ENCODE peak calls at places on chromosome 17, in nine cellular contexts. L is stomach, M is tibial nerve, O is SK-N-SH, S is GM12878, B is HepG2, Q is ovary, H is upper lobe of left lung, J is transverse colon. I is an unnamed sample.
A peak's percentile ranks its signal among the peaks of the same experiment; 100 is the strongest.

GRCh38 chr17:40072481-40073346 is 9.9 kb downstream of the THRA start:
- DNase-seq in L (peak; percentile 83), M (no peak), H (no peak), S (no peak), B (peak; percentile 66), J (peak; percentile 80), Q (peak; percentile 41), O (peak; percentile 51), I (no peak)

GRCh38 chr17:52027620-52028019 is 130.9 kb downstream of the CA10 start:
- DNase-seq in Q (no peak), L (no peak), B (no peak), J (no peak), M (no peak), H (no peak), S (no peak), O (no peak), I (no peak)

GRCh38 chr17:3723188-3723555 is 531 bp upstream of the HASPIN start:
- DNase-seq in L (no peak), S (no peak), Q (no peak), M (no peak), J (no peak), H (no peak), B (no peak), O (no peak), I (no peak)

GRCh38 chr17:62707425-62707739 is 79.9 kb downstream of the MRC2 start:
- DNase-seq in H (no peak), S (no peak), J (no peak), M (no peak), L (no peak), B (no peak), Q (no peak), O (no peak), I (no peak)

GRCh38 chr17:61349350-61349749 is 50.3 kb upstream of the TBX2 start:
- DNase-seq in L (no peak), Q (no peak), J (no peak), O (no peak), M (no peak), H (no peak), B (peak; percentile 34), S (no peak), I (no peak)

GRCh38 chr17:61460796-61461585 is 8.8 kb downstream of the TBX4 start:
- DNase-seq in O (no peak), M (no peak), H (peak; percentile 8), L (no peak), S (no peak), J (no peak), Q (no peak), B (peak; percentile 98), I (no peak)

GRCh38 chr17:2688351-2689342 is 22.9 kb downstream of the CLUH start:
- DNase-seq in Q (no peak), M (no peak), S (no peak), H (peak; percentile 90), L (no peak), O (peak; percentile 29), B (peak; percentile 19), J (no peak), I (peak; percentile 88)

GRCh38 chr17:17889922-17890321 is 53.1 kb upstream of the SREBF1 start:
- DNase-seq in L (no peak), M (no peak), H (no peak), Q (no peak), O (no peak), S (no peak), B (no peak), J (no peak), I (no peak)

GRCh38 chr17:64984776-64985521 is 65.7 kb upstream of the LRRC37A3 start:
- DNase-seq in S (no peak), H (no peak), L (no peak), O (no peak), M (no peak), Q (no peak), B (peak; percentile 58), J (peak; percentile 29), I (no peak)

GRCh38 chr17:59533694-59534093 is 31.7 kb upstream of the DHX40 start:
- DNase-seq in O (no peak), H (no peak), S (no peak), J (no peak), Q (no peak), L (no peak), M (no peak), B (no peak), I (peak; percentile 53)

GRCh38 chr17:4248504-4249277 is 15.1 kb downstream of the ANKFY1 start:
- DNase-seq in Q (no peak), L (no peak), S (no peak), O (no peak), B (no peak), M (no peak), J (no peak), H (no peak), I (no peak)

GRCh38 chr17:8189041-8189710 is 804 bp downstream of the BORCS6 start:
- DNase-seq in O (no peak), L (peak; percentile 43), H (no peak), S (no peak), M (no peak), B (no peak), J (peak; percentile 57), Q (no peak), I (no peak)

GRCh38 chr17:79017546-79017945 is 6.4 kb upstream of the C1QTNF1 start:
- DNase-seq in M (no peak), O (no peak), S (no peak), L (no peak), Q (no peak), B (no peak), J (no peak), H (no peak), I (no peak)

GRCh38 chr17:7889166-7889584 is 586 bp downstream of the CHD3 start:
- DNase-seq in L (peak; percentile 99), S (no peak), B (peak; percentile 85), H (peak; percentile 98), Q (peak; percentile 93), O (peak; percentile 94), M (peak; percentile 96), J (peak; percentile 96), I (peak; percentile 96)

GRCh38 chr17:77790143-77790829 is 168.2 kb upstream of the TNRC6C start:
- DNase-seq in O (no peak), L (no peak), S (no peak), H (no peak), Q (no peak), B (no peak), M (no peak), J (no peak), I (no peak)

GRCh38 chr17:73390221-73390620 is 78.4 kb upstream of the CDC42EP4 start:
- DNase-seq in J (no peak), M (no peak), H (no peak), O (no peak), Q (no peak), B (no peak), L (no peak), S (no peak), I (no peak)

GRCh38 chr17:41052594-41052993 is 2.4 kb downstream of the KRTAP2-2 start:
- DNase-seq in M (no peak), H (no peak), O (no peak), J (no peak), S (no peak), B (no peak), Q (no peak), L (no peak), I (no peak)

GRCh38 chr17:38453951-38454421 is 25.7 kb downstream of the ARHGAP23 start:
- DNase-seq in L (no peak), J (no peak), O (peak; percentile 78), B (no peak), S (no peak), H (no peak), M (no peak), Q (peak; percentile 34), I (no peak)

GRCh38 chr17:65966311-65966710 is 225.6 kb downstream of the CEP112 start:
- DNase-seq in S (no peak), H (no peak), M (no peak), Q (no peak), J (no peak), O (no peak), B (no peak), L (no peak), I (no peak)

GRCh38 chr17:81489012-81489968 is 23.3 kb downstream of the ACTG1 start:
- DNase-seq in Q (no peak), H (no peak), S (no peak), M (no peak), J (no peak), B (no peak), L (no peak), O (no peak), I (no peak)

GRCh38 chr17:77375917-77376651 is 235.3 kb downstream of the SEC14L1 start:
- DNase-seq in B (no peak), Q (peak; percentile 67), L (peak; percentile 45), O (peak; percentile 82), M (no peak), J (peak; percentile 55), S (no peak), H (peak; percentile 46), I (no peak)

GRCh38 chr17:69874220-69874670 is 200.8 kb upstream of the KCNJ16 start:
- DNase-seq in M (no peak), L (no peak), H (no peak), J (no peak), B (no peak), S (no peak), Q (no peak), O (no peak), I (no peak)

GRCh38 chr17:76208120-76208519 is 32.2 kb downstream of the RNF157 start:
- DNase-seq in J (no peak), B (no peak), M (no peak), L (no peak), O (no peak), S (peak; percentile 66), H (no peak), Q (no peak), I (no peak)
- TF ChIP-seq EP300 in J (no peak), B (no peak), M (no peak), L (no peak), O (no peak), S (no peak), H (no peak), Q (no peak), I (no peak)

DNA sequence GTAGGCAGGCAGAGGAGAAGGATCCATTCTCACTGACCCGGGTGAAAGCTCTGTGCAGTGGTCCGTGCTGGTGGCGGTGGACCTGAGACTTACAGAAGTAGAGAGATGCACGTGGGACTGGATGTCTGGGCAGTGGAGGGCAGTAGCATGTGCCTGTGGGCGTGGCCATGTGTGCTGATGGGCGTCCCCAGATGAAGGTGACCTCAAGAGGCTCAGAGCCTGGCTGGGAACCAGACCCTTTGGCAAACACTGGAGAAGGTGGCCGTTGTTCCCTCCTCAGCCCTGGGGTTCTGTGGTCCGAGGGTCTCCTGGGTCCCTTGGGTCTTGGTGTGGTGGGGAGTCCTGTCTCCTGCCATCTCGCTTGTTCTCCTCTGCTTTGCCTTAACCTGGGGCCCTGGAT is 15.6 kb downstream of the WSCD1 start:
- DNase-seq in H (no peak), Q (no peak), B (no peak), S (no peak), M (no peak), O (no peak), L (peak; percentile 34), J (no peak), I (no peak)
- H3K4me3 ChIP-seq in H (no peak overlapping the region), Q (no peak overlapping the region), B (no peak overlapping the region), S (no peak overlapping the region), M (no peak overlapping the region), O (no peak overlapping the region), L (no peak overlapping the region), J (no peak overlapping the region), I (no peak overlapping the region)

GRCh38 chr17:27667656-27668487 is 36.9 kb downstream of the LGALS9 start:
- DNase-seq in H (no peak), J (no peak), Q (no peak), B (no peak), M (no peak), O (no peak), S (no peak), L (no peak), I (no peak)
- TF ChIP-seq EP300 in H (no peak), J (no peak), Q (no peak), B (no peak), M (no peak), O (no peak), S (no peak), L (no peak), I (no peak)

GRCh38 chr17:75750661-75751423 is 14.2 kb downstream of the GALK1 start:
- DNase-seq in S (no peak), O (no peak), H (no peak), B (no peak), J (no peak), Q (no peak), L (no peak), M (no peak), I (no peak)
- H3K4me3 ChIP-seq in S (no peak overlapping the region), O (no peak overlapping the region), H (no peak overlapping the region), B (no peak overlapping the region), J (no peak overlapping the region), Q (no peak overlapping the region), L (no peak overlapping the region), M (no peak overlapping the region), I (no peak overlapping the region)

I was measured in esophagus muscularis mucosa.